ENCODE peak calls at places on chromosomes 12 and 14, in seven cellular contexts. L is CD8-positive, alpha-beta T cell; B is transverse colon; F is uterus; W is A549; G is brain microvascular endothelial cell; R is upper lobe of right lung. P is an unnamed sample.

GRCh38 chr12:130463818-130464663 is 126.4 kb downstream of the PIWIL1 start:
- DNase-seq in R (no peak), B (no peak), F (no peak), L (no peak), G (no peak), W (no peak), P (no peak)

GRCh38 chr12:102948941-102949352 is 8.5 kb upstream of the ASCL1 start:
- DNase-seq in F (no peak), B (peak; percentile 26), R (no peak), L (peak; percentile 70), W (peak; percentile 46), G (peak; percentile 53), P (no peak)

GRCh38 chr12:103997277-103997900 is 31.7 kb downstream of the TDG start:
- DNase-seq in L (no peak), G (no peak), F (peak; percentile 86), R (no peak), W (no peak), B (peak; percentile 13), P (no peak)

GRCh38 chr12:107079172-107080011 is 14.0 kb downstream of the CRY1 start:
- DNase-seq in F (no peak), R (no peak), W (peak; percentile 58), L (no peak), G (peak; percentile 43), B (no peak), P (no peak)

GRCh38 chr14:24806061-24806678 is 172.2 kb upstream of the GZMB start:
- DNase-seq in F (peak; percentile 47), B (peak; percentile 89), L (no peak), W (peak; percentile 68), G (peak; percentile 41), R (peak; percentile 72), P (no peak)

GRCh38 chr14:106883218-106883692 is 1356.9 kb downstream of the TMEM121 start:
- DNase-seq in G (no peak), L (no peak), R (no peak), F (no peak), B (no peak), W (peak; percentile 75), P (no peak)

GRCh38 chr12:106248849-106249371 is 1.1 kb upstream of the CKAP4 start:
- DNase-seq in W (no peak), L (no peak), B (peak; percentile 19), F (no peak), R (no peak), G (peak; percentile 47), P (no peak)

GRCh38 chr12:104790296-104791125 is 167.6 kb downstream of the SLC41A2 start:
- DNase-seq in G (no peak), L (peak; percentile 59), F (peak; percentile 30), R (peak; percentile 76), B (peak; percentile 37), W (peak; percentile 45), P (no peak)

GRCh38 chr12:98671459-98671858 is 26.4 kb downstream of the APAF1 start:
- DNase-seq in L (no peak), F (no peak), R (no peak), B (no peak), G (no peak), W (no peak), P (no peak)

GRCh38 chr12:72729451-72730010 is 457.4 kb downstream of the TRHDE start:
- DNase-seq in F (no peak), L (no peak), W (no peak), G (no peak), B (no peak), R (no peak), P (no peak)

GRCh38 chr14:65478596-65478995 is 66.1 kb downstream of the FUT8 start:
- DNase-seq in B (no peak), F (no peak), R (no peak), G (peak; percentile 56), L (no peak), W (peak; percentile 10), P (no peak)

GRCh38 chr12:4024701-4025419 is 151.7 kb upstream of the PARP11 start:
- DNase-seq in R (no peak), L (no peak), W (no peak), G (no peak), B (no peak), F (no peak), P (no peak)

GRCh38 chr12:101407054-101407437 is 526 bp downstream of the ARL1 start:
- DNase-seq in L (no peak), B (no peak), F (peak; percentile 17), G (no peak), W (no peak), R (no peak), P (no peak)

GRCh38 chr14:81219821-81220487 is 805 bp downstream of the GTF2A1 start:
- DNase-seq in L (peak; percentile 77), W (peak; percentile 28), B (peak; percentile 29), G (peak; percentile 2), F (peak; percentile 43), R (peak; percentile 81), P (no peak)

GRCh38 chr14:52391866-52392600 is 77.9 kb downstream of the PTGER2 start:
- DNase-seq in L (no peak), B (no peak), F (no peak), R (no peak), W (no peak), G (peak; percentile 9), P (no peak)

GRCh38 chr12:122147514-122148290 is 26.3 kb downstream of the IL31 start:
- DNase-seq in G (no peak), F (no peak), R (no peak), W (no peak), L (no peak), B (no peak), P (no peak)

GRCh38 chr14:73500360-73500759 is 9.6 kb downstream of the RIOX1 start:
- DNase-seq in L (no peak), R (no peak), W (peak; percentile 12), G (no peak), F (no peak), B (no peak), P (no peak)

GRCh38 chr12:31662176-31662849 is 2.8 kb downstream of the ETFBKMT start:
- DNase-seq in L (no peak), F (no peak), W (no peak), B (no peak), R (no peak), G (no peak), P (no peak)

GRCh38 chr14:100307215-100308111 is 1.2 kb upstream of the SLC25A29 start:
- DNase-seq in L (no peak), R (peak; percentile 73), B (peak; percentile 32), W (no peak), F (no peak), G (no peak), P (no peak)

GRCh38 chr12:1533205-1533601 is 61.2 kb downstream of the FBXL14 start:
- DNase-seq in G (no peak), B (no peak), R (no peak), L (peak; percentile 56), W (no peak), F (no peak), P (no peak)

GRCh38 chr14:66405158-66405557 is 81.0 kb upstream of the CCDC196 start:
- DNase-seq in R (no peak), L (no peak), G (peak; percentile 80), W (no peak), B (no peak), F (no peak), P (no peak)

GRCh38 chr12:65993173-65993572 is 137.4 kb downstream of the LLPH start:
- DNase-seq in L (no peak), B (no peak), W (no peak), G (no peak), F (no peak), R (no peak), P (no peak)
- H3K4me3 ChIP-seq in L (no peak overlapping the region), B (no peak overlapping the region), W (no peak overlapping the region), G (no peak overlapping the region), F (no peak overlapping the region), R (no peak overlapping the region), P (no peak overlapping the region)

GRCh38 chr12:6327159-6327558 is 14.7 kb downstream of the TNFRSF1A start:
- DNase-seq in W (no peak), B (no peak), G (no peak), F (peak; percentile 39), L (no peak), R (no peak), P (no peak)

GRCh38 chr12:6324936-6325750 is 14.7 kb downstream of the PLEKHG6 start:
- DNase-seq in F (no peak), L (no peak), R (no peak), B (no peak), G (no peak), W (peak; percentile 42), P (no peak)

GRCh38 chr12:6327591-6328041 is 14.3 kb downstream of the TNFRSF1A start:
- DNase-seq in R (no peak), G (no peak), F (peak; percentile 45), W (no peak), L (no peak), B (no peak), P (no peak)

GRCh38 chr12:6328045-6328779 is 13.7 kb downstream of the TNFRSF1A start:
- DNase-seq in W (no peak), B (no peak), F (peak; percentile 33), R (no peak), G (no peak), L (no peak), P (no peak)

DNA sequence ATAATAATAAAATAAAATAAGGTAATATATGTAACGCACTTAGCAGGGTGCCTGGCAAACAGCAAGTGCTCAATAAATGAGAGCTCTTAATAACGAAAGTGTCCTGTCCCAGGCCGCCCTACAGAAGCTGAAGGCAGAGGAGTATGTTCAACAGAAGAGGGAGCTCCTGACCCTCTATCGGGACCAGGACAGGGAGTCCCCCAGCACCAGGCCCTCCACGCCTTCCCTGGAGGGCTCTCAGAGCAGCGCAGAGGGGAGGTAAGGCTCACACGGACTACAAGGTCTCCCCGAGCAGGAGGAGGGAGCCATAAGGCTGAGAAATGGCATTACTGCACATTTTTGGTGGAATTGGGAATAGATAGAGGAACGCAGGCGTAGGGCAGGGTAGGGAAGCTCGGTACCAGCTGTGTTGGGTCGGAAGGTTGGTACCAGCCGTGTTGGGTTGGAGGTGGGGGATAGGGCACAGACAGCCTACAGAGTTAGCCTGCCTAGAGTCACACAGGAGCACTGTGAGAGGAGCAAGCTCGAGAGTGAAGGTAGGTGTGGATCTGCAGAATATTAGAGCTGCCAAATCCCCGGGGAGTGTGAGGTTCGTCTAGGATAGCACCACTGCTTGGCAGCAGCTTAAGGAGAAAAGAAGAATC is 15.4 kb downstream of the TNFRSF1A start:
- DNase-seq in F (peak; percentile 86), L (no peak), R (no peak), W (peak; percentile 85), B (peak; percentile 54), G (peak; percentile 44), P (no peak)
- TF ChIP-seq CTCF in F (peak; percentile 83), L (no peak), R (peak; percentile 58), W (peak; percentile 64), B (peak; percentile 42), G (peak; percentile 72), P (peak; percentile 14)

DNA sequence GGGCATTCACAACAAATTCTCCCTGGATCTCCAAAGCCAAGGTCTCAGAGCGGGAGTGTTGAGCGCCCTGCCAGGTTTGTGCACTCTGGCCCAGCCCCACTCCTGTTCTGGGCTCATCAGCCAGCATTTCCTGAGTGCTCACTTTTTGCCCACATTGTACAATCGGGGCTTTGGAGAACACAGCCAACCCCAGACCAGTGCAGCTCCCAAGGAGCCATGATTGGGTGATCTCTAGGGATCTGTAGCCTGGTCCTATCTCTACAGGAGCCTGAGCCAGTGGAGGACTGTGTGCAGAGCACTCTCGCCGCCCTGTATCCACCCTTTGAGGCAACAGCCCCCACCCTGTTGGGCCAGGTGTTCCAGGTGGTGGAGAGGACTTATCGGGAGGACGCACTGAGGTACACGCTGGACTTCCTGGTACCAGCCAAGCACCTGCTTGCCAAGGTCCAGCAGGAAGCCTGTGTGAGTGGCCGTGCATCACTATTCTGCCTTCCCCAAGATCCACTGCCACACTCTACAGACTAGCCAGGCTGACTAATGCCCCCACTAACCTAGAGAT is 2.8 kb downstream of the ARHGEF40 start:
- DNase-seq in B (peak; percentile 68), W (no peak), R (no peak), G (no peak), F (no peak), L (no peak), P (no peak)
- H3K27ac ChIP-seq in B (peak overlapping the region; percentile 93), W (no peak overlapping the region), R (no peak overlapping the region), G (peak overlapping the region; percentile 90), F (peak overlapping the region; percentile 95), L (no peak overlapping the region), P (peak overlapping the region; percentile 97)

GRCh38 chr12:94427520-94428381 is 31.9 kb downstream of the CEP83 start:
- DNase-seq in L (no peak), B (peak; percentile 24), G (peak; percentile 40), W (no peak), F (peak; percentile 80), R (no peak), P (no peak)
- H3K4me3 ChIP-seq in L (no peak overlapping the region), B (no peak overlapping the region), G (no peak overlapping the region), W (no peak overlapping the region), F (no peak overlapping the region), R (no peak overlapping the region), P (peak overlapping the region; percentile 22)

P was measured in coronary artery.